ENCODE peak calls at places on chromosomes 12 and 14, in seven cellular contexts. Z, P, D, U, B, W and I are unnamed samples. For H3K9me3, the result is how much of the 10 kb centered on the place peaks cover.

GRCh38 chr12:57602544-57602943 is 2.1 kb upstream of the DTX3 start:
- DNase-seq in D (no peak), P (no peak), U (no peak), Z (no peak), B (no peak), W (no peak), I (no peak)

GRCh38 chr14:73753043-73753886 is 39.1 kb upstream of the PNMA1 start:
- DNase-seq in U (peak), B (peak), W (peak), Z (no peak), P (no peak), D (peak), I (no peak)

GRCh38 chr12:77914089-77914488 is 83.4 kb downstream of the NAV3 start:
- DNase-seq in P (peak), Z (no peak), W (no peak), U (no peak), B (no peak), D (no peak), I (no peak)

GRCh38 chr14:23695220-23695999 is 59.2 kb downstream of the DHRS2 start:
- DNase-seq in Z (peak), U (no peak), B (no peak), W (no peak), D (peak), P (no peak), I (no peak)

GRCh38 chr14:32939254-32940065 is 781 bp downstream of the NPAS3 start:
- DNase-seq in U (no peak), B (peak), Z (peak), D (peak), P (no peak), W (no peak), I (peak)

GRCh38 chr14:67068246-67068645 is 121.0 kb upstream of the GARIN2 start:
- DNase-seq in U (no peak), P (no peak), D (no peak), Z (no peak), B (no peak), W (no peak), I (no peak)

GRCh38 chr12:4193821-4194220 is 79.7 kb upstream of the CCND2 start:
- DNase-seq in P (no peak), Z (no peak), D (no peak), B (no peak), U (no peak), W (no peak), I (no peak)

GRCh38 chr12:43221216-43221615 is 330.8 kb downstream of the ADAMTS20 start:
- DNase-seq in U (no peak), Z (no peak), P (no peak), W (no peak), D (no peak), B (no peak), I (no peak)

GRCh38 chr14:31950760-31951637 is 126.1 kb upstream of the ARHGAP5 start:
- DNase-seq in P (peak), D (peak), W (peak), B (peak), U (no peak), Z (peak), I (no peak)

GRCh38 chr14:102325791-102326345 is 6.3 kb downstream of the ZNF839 start:
- DNase-seq in D (no peak), P (no peak), B (no peak), Z (no peak), W (no peak), U (no peak), I (no peak)

GRCh38 chr12:111448266-111448830 is 42.6 kb downstream of the SH2B3 start:
- DNase-seq in U (no peak), B (no peak), W (no peak), Z (no peak), D (peak), P (no peak), I (no peak)

GRCh38 chr12:65962921-65963883 is 138.9 kb downstream of the HMGA2 start:
- DNase-seq in Z (peak), P (peak), U (no peak), W (peak), B (peak), D (no peak), I (no peak)

GRCh38 chr12:124629799-124630198 is 62.4 kb upstream of the NCOR2 start:
- DNase-seq in W (no peak), D (no peak), P (no peak), B (no peak), Z (no peak), U (no peak), I (no peak)

GRCh38 chr12:25887367-25887766 is 71.1 kb upstream of the RASSF8 start:
- DNase-seq in P (no peak), Z (no peak), W (no peak), D (no peak), U (no peak), B (no peak), I (no peak)

GRCh38 chr14:91363776-91364523 is 53.7 kb downstream of the CCDC88C start:
- DNase-seq in Z (no peak), P (no peak), U (no peak), B (peak), W (no peak), D (no peak), I (no peak)

GRCh38 chr14:35340616-35341453 is 48.7 kb downstream of the PSMA6 start:
- DNase-seq in U (no peak), D (no peak), B (no peak), Z (no peak), P (no peak), W (no peak), I (no peak)

GRCh38 chr12:21814327-21814726 is 39.8 kb upstream of the KCNJ8 start:
- DNase-seq in D (no peak), Z (no peak), U (no peak), B (no peak), W (no peak), P (no peak), I (no peak)

GRCh38 chr12:120110550-120111501 is 5.7 kb downstream of the RAB35 start:
- DNase-seq in P (no peak), Z (no peak), B (peak), U (no peak), D (peak), W (no peak), I (no peak)

GRCh38 chr14:51552768-51553426 is 98.8 kb upstream of the FRMD6 start:
- DNase-seq in P (peak), W (no peak), U (no peak), D (no peak), Z (no peak), B (no peak), I (peak)

GRCh38 chr14:22320353-22320733 is 268.7 kb downstream of the DAD1 start:
- DNase-seq in Z (no peak), W (no peak), P (no peak), B (no peak), U (no peak), D (no peak), I (no peak)

GRCh38 chr14:24139272-24139934 is 2.0 kb downstream of the EMC9 start:
- DNase-seq in Z (no peak), D (no peak), U (peak), P (peak), B (no peak), W (no peak), I (no peak)

GRCh38 chr14:66746316-66747006 is 238.5 kb downstream of the GPHN start:
- DNase-seq in W (peak), Z (no peak), U (peak), B (no peak), D (no peak), P (peak), I (no peak)

GRCh38 chr12:127625372-127625771 is 641.6 kb upstream of the TMEM132C start:
- DNase-seq in P (no peak), B (no peak), U (no peak), W (no peak), D (no peak), Z (no peak), I (no peak)

GRCh38 chr14:58368951-58369350 is 26.8 kb upstream of the TOMM20L start:
- DNase-seq in Z (no peak), W (no peak), D (no peak), B (no peak), U (no peak), P (no peak), I (no peak)

GRCh38 chr12:5827591-5827990 is 117.5 kb downstream of the ANO2 start:
- DNase-seq in W (no peak), P (no peak), U (no peak), Z (no peak), B (no peak), D (no peak), I (no peak)

GRCh38 chr12:117400912-117401311 is 39.5 kb upstream of the NOS1 start:
- DNase-seq in D (no peak), Z (no peak), U (no peak), B (no peak), W (no peak), P (no peak), I (no peak)

GRCh38 chr14:69661194-69661537 is 49.8 kb downstream of the SUSD6 start:
- DNase-seq in D (no peak), P (no peak), U (no peak), W (no peak), B (no peak), Z (no peak), I (no peak)

GRCh38 chr12:109387425-109388166 is 39.9 kb downstream of the MYO1H start:
- DNase-seq in Z (no peak), U (peak), P (peak), B (no peak), D (no peak), W (peak), I (peak)

GRCh38 chr14:95498622-95499353 is 17.7 kb downstream of the SYNE3 start:
- DNase-seq in U (no peak), D (no peak), B (no peak), W (no peak), P (no peak), Z (no peak), I (no peak)

GRCh38 chr14:77458249-77458950 is 507 bp downstream of the AHSA1 start:
- DNase-seq in B (peak), W (peak), P (peak), D (peak), Z (no peak), U (peak), I (no peak)

GRCh38 chr12:32603071-32603470 is 76.0 kb upstream of the DNM1L start:
- DNase-seq in B (no peak), U (no peak), D (no peak), Z (no peak), W (no peak), P (no peak), I (no peak)

GRCh38 chr14:100688598-100689499 is 37.8 kb upstream of the DLK1 start:
- DNase-seq in D (no peak), Z (no peak), W (no peak), U (no peak), P (peak), B (no peak), I (no peak)

GRCh38 chr14:29354446-29354845 is 573.2 kb downstream of the PRKD1 start:
- DNase-seq in W (no peak), U (no peak), D (no peak), Z (no peak), P (no peak), B (no peak), I (no peak)

GRCh38 chr14:95045255-95045701 is 112.1 kb downstream of the DICER1 start:
- DNase-seq in B (no peak), U (no peak), D (peak), Z (no peak), W (no peak), P (no peak), I (peak)

GRCh38 chr14:51596473-51596870 is 55.2 kb upstream of the FRMD6 start:
- DNase-seq in W (no peak), Z (no peak), D (no peak), B (no peak), P (no peak), U (no peak), I (no peak)

GRCh38 chr12:108241961-108242360 is 97.2 kb downstream of the CMKLR1 start:
- DNase-seq in B (no peak), Z (no peak), P (no peak), U (no peak), W (peak), D (no peak), I (no peak)

GRCh38 chr12:118984206-118984943 is 3.0 kb downstream of the SRRM4 start:
- DNase-seq in D (no peak), B (no peak), U (no peak), Z (no peak), W (no peak), P (no peak), I (no peak)

GRCh38 chr12:119375619-119376018 is 41.1 kb downstream of the CCDC60 start:
- DNase-seq in D (no peak), Z (no peak), W (no peak), P (no peak), U (no peak), B (no peak), I (no peak)

GRCh38 chr14:52706286-52706685 is 714 bp upstream of the PSMC6 start:
- DNase-seq in P (peak), U (no peak), B (no peak), Z (no peak), W (peak), D (no peak), I (no peak)

GRCh38 chr12:50103767-50104321 is at the start of gene GPD1:
- DNase-seq in W (peak), Z (peak), B (peak), U (peak), D (peak), P (no peak), I (no peak)

GRCh38 chr14:79278798-79279644 is 932.3 kb downstream of the DIO2 start:
- DNase-seq in W (no peak), D (peak), B (peak), P (peak), Z (peak), U (peak), I (peak)
- TF ChIP-seq EP300 in W (no peak), D (no peak), B (no peak), P (no peak), Z (no peak), U (no peak), I (no peak)

GRCh38 chr12:131033886-131034482 is 80.3 kb downstream of the ADGRD1 start:
- DNase-seq in P (no peak), Z (no peak), U (no peak), W (no peak), B (no peak), D (no peak), I (no peak)

GRCh38 chr12:131028587-131029338 is 75.1 kb downstream of the ADGRD1 start:
- DNase-seq in P (peak), Z (no peak), B (peak), U (no peak), D (no peak), W (no peak), I (no peak)

GRCh38 chr12:131027876-131028586 is 74.3 kb downstream of the ADGRD1 start:
- DNase-seq in U (no peak), D (no peak), Z (no peak), B (no peak), W (no peak), P (peak), I (no peak)

GRCh38 chr12:131033486-131033885 is 79.8 kb downstream of the ADGRD1 start:
- DNase-seq in Z (no peak), W (no peak), B (no peak), U (no peak), D (no peak), P (no peak), I (no peak)

GRCh38 chr12:131030472-131031328 is 77.0 kb downstream of the ADGRD1 start:
- DNase-seq in Z (no peak), U (no peak), W (no peak), P (no peak), B (no peak), D (no peak), I (no peak)
- H3K9me3 ChIP-seq in Z (under half), U (under half), W (under half), P (under half), B (under half), D (under half), I (under half)

DNA sequence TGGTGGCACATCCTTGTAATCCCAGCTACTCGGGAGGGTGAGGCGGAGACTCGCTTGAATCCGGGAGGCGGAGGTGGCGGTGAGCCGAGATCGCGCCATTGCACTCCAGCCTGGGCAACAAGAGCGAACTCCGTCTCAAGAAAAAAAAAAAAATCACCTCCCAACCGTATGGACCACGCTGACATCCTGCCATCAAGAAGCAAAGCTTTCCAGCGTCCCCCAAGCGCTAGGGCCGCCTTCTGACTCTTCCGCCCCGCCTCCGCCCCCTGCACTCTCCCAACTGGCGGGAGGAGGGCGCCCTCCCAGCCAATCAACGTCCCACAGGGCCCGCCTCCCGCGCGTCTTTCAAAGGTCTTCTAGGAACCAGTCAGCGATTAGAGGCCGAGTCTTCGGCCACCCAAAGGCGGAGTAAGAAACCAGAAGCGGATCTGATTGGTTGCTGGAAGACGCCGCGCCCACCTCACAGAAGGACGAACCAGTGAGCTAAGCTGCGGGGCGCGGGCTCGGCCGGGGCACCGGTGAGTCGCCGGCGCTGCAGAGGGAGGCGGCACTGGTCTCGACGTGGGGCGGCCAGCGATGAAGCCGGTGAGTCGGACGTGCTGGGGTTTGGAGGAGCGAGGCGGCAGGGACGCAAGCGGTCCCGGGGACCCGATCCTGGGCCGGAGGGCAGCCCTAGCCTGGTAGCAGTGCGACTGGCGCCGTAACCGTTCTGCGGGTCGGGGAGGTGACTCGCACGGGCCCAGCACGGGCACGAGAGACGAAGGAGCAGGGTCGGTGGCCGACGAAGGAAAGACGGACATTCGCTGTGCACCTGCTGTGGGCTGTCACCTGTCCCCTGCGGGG is at the start of gene CDKN3:
- DNase-seq in D (peak), U (peak), P (peak), W (peak), Z (peak), B (peak), I (peak)
- TF ChIP-seq EP300 in D (no peak), U (no peak), P (no peak), W (no peak), Z (no peak), B (no peak), I (no peak)

GRCh38 chr12:41013921-41014642 is 174.0 kb upstream of the PDZRN4 start:
- DNase-seq in P (no peak), B (no peak), W (no peak), U (no peak), D (no peak), Z (no peak), I (no peak)

GRCh38 chr12:41011939-41012338 is 176.2 kb upstream of the PDZRN4 start:
- DNase-seq in D (no peak), U (peak), W (no peak), Z (no peak), B (no peak), P (peak), I (no peak)

DNA sequence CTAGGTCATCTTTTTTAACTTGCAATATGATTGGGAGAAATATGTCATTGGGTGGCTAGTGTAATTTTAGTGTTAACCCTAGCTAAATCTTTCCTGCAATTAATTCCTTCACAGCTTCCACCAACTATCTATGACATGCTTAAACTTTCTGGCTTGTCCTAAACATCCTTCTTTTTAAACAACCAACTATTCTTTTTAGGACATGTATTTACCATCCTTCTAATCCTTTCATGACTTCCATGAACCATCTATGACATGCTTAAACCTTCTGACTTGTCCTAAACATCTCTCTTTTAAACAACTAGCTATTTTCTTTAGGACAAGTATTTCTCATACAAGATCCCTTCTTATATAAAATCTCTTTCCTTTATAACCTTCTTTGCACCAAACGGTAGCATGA is 179.6 kb upstream of the PDZRN4 start:
- DNase-seq in Z (no peak), P (peak), W (no peak), U (no peak), D (no peak), B (no peak), I (no peak)
- H3K9me3 ChIP-seq in Z (under half), P (half or more), W (under half), U (half or more), D (half or more), B (under half), I (under half)

DNA sequence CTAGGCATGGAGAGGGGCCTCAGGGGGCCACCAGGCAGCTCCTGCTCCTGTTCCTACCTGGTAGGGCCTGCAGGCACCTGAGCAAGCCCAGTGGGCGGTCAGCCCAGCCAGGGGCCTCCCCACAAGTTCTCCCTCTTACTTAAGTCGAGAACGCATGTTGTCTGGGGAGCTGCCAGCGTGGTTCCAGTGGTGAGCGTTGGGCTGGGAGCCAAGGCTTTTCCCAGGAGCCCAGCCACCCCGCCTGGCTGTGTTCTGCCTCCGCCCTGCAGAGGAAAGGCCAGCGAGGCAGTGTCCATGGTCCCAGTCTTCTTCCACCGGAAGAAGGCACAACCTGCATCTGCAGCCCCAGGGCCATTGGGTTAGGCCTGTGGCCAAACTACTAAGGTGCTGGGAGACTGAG is 1.4 kb downstream of the C14orf180 start:
- DNase-seq in Z (no peak), U (no peak), D (peak), P (no peak), W (no peak), B (peak), I (no peak)
- TF ChIP-seq EP300 in Z (no peak), U (no peak), D (no peak), P (no peak), W (no peak), B (no peak), I (no peak)

DNA sequence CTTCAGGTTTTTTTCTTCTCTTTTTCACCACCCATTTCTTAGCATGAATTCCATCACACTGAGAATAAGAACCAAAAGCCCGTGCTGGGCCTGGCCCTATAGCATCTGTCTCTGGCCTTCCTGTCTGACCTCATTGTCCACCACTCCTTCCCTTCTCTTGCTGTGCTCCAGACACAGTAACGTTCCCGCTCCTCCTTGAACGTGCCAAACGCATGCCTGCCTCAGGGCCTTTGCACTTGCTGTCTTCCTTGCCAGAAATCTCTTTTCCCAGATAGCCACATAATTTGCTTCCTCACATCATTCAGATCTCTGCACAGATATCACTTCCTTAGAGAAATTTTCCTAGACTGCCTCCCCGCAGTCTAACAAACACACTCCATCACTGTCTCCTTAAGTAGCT is 119.6 kb upstream of the CPSF6 start:
- DNase-seq in Z (no peak), B (no peak), P (no peak), U (no peak), D (no peak), W (no peak), I (no peak)
- H3K9me3 ChIP-seq in Z (under half), B (under half), P (under half), U (under half), D (under half), W (under half), I (under half)